ENCODE peak calls at places on chromosome 4, in five cellular contexts. One of them, this sample, is unnamed.

GRCh38 chr4:169383724-169384123 is 113.0 kb upstream of the SH3RF1 start:
- DNase-seq in pancreas: no peak
- DNase-seq in choroid plexus epithelial cell: peak; percentile 85
- DNase-seq in tibial nerve: no peak
- DNase-seq in AG09309: peak; percentile 94
- DNase-seq in this sample: no peak

GRCh38 chr4:81757706-81758105 is 286.0 kb upstream of the RASGEF1B start:
- DNase-seq in pancreas: no peak
- DNase-seq in choroid plexus epithelial cell: no peak
- DNase-seq in tibial nerve: peak; percentile 7
- DNase-seq in AG09309: no peak
- DNase-seq in this sample: no peak

GRCh38 chr4:41437264-41437566 is 100.7 kb upstream of the LIMCH1 start:
- DNase-seq in pancreas: no peak
- DNase-seq in choroid plexus epithelial cell: no peak
- DNase-seq in tibial nerve: no peak
- DNase-seq in AG09309: no peak
- DNase-seq in this sample: no peak

GRCh38 chr4:2062808-2063524 is 3.8 kb downstream of the NAT8L start:
- DNase-seq in pancreas: peak; percentile 63
- DNase-seq in choroid plexus epithelial cell: no peak
- DNase-seq in tibial nerve: no peak
- DNase-seq in AG09309: no peak
- DNase-seq in this sample: peak; percentile 38

GRCh38 chr4:83947811-83948210 is 411.9 kb downstream of the GPAT3 start:
- DNase-seq in pancreas: no peak
- DNase-seq in choroid plexus epithelial cell: no peak
- DNase-seq in tibial nerve: no peak
- DNase-seq in AG09309: no peak
- DNase-seq in this sample: no peak

GRCh38 chr4:52907510-52907909 is 45.4 kb downstream of the RASL11B start:
- DNase-seq in pancreas: no peak
- DNase-seq in choroid plexus epithelial cell: no peak
- DNase-seq in tibial nerve: no peak
- DNase-seq in AG09309: no peak
- DNase-seq in this sample: no peak

GRCh38 chr4:180828455-180829018 is 1414.7 kb upstream of the TENM3 start:
- DNase-seq in pancreas: no peak
- DNase-seq in choroid plexus epithelial cell: peak; percentile 88
- DNase-seq in tibial nerve: peak; percentile 59
- DNase-seq in AG09309: peak; percentile 57
- DNase-seq in this sample: no peak

GRCh38 chr4:22515145-22515887 is 550 bp downstream of the ADGRA3 start:
- DNase-seq in pancreas: peak; percentile 82
- DNase-seq in choroid plexus epithelial cell: peak; percentile 72
- DNase-seq in tibial nerve: peak; percentile 50
- DNase-seq in AG09309: no peak
- DNase-seq in this sample: no peak

GRCh38 chr4:87420431-87420830 is 1.9 kb upstream of the NUDT9 start:
- DNase-seq in pancreas: no peak
- DNase-seq in choroid plexus epithelial cell: no peak
- DNase-seq in tibial nerve: no peak
- DNase-seq in AG09309: no peak
- DNase-seq in this sample: no peak

GRCh38 chr4:161003418-161004057 is 1160.3 kb downstream of the FSTL5 start:
- DNase-seq in pancreas: no peak
- DNase-seq in choroid plexus epithelial cell: no peak
- DNase-seq in tibial nerve: no peak
- DNase-seq in AG09309: no peak
- DNase-seq in this sample: no peak

GRCh38 chr4:24382381-24382780 is 202.0 kb downstream of the DHX15 start:
- DNase-seq in pancreas: no peak
- DNase-seq in choroid plexus epithelial cell: no peak
- DNase-seq in tibial nerve: no peak
- DNase-seq in AG09309: no peak
- DNase-seq in this sample: no peak

GRCh38 chr4:63296773-63297172 is 1112.5 kb downstream of the TECRL start:
- DNase-seq in pancreas: no peak
- DNase-seq in choroid plexus epithelial cell: peak; percentile 7
- DNase-seq in tibial nerve: no peak
- DNase-seq in AG09309: no peak
- DNase-seq in this sample: no peak
- TF ChIP-seq CTCF in pancreas: no peak
- TF ChIP-seq CTCF in choroid plexus epithelial cell: no peak
- TF ChIP-seq CTCF in tibial nerve: no peak
- TF ChIP-seq CTCF in AG09309: no peak
- TF ChIP-seq CTCF in this sample: no peak

DNA sequence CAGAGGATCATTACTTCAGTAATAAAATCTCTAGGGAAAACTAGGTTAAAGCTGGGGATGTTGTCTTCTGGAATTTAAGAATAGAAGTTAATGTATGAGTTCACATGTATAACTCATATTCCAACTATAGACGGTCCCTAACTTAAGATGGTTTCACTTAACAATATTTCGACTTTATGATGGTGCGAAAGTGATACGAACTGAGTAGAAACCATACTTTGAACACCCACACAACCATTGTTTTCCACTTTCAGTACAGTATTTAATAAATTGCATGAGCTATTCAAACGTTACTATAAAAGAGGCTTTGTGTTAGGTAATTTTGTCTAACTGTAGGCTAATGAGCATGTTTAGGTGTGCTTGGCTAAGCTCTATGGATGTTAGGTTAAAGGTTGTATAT is 38.7 kb downstream of the CCSER1 start:
- DNase-seq in pancreas: no peak
- DNase-seq in choroid plexus epithelial cell: no peak
- DNase-seq in tibial nerve: no peak
- DNase-seq in AG09309: no peak
- DNase-seq in this sample: no peak
- TF ChIP-seq CTCF in pancreas: no peak
- TF ChIP-seq CTCF in choroid plexus epithelial cell: no peak
- TF ChIP-seq CTCF in tibial nerve: no peak
- TF ChIP-seq CTCF in AG09309: no peak
- TF ChIP-seq CTCF in this sample: no peak

DNA sequence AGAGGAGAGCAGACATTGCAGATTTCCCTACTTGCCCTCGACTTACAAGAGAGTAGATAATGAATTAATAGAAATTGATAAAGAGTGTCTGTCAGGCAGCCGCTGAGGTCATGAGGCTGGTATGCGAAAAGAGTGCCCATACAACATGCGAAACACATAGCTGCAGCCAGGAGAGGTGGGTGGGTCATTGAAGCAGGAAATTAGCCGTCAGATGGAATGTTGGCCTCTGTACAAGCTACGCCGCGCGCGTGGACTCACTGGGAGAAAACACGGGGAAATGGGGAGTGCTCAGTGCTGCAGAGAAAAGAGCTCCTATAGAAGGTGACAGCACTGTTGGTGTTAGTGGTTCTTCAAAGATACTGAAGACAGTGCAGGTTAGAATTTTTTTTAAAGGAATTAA is 125.1 kb downstream of the RAPGEF2 start:
- DNase-seq in pancreas: peak; percentile 69
- DNase-seq in choroid plexus epithelial cell: peak; percentile 94
- DNase-seq in tibial nerve: peak; percentile 48
- DNase-seq in AG09309: no peak
- DNase-seq in this sample: no peak
- TF ChIP-seq CTCF in pancreas: no peak
- TF ChIP-seq CTCF in choroid plexus epithelial cell: peak; percentile 53
- TF ChIP-seq CTCF in tibial nerve: no peak
- TF ChIP-seq CTCF in AG09309: peak; percentile 9
- TF ChIP-seq CTCF in this sample: no peak

GRCh38 chr4:6701371-6701770 is 7.7 kb downstream of the S100P start:
- DNase-seq in pancreas: no peak
- DNase-seq in choroid plexus epithelial cell: no peak
- DNase-seq in tibial nerve: no peak
- DNase-seq in AG09309: no peak
- DNase-seq in this sample: no peak
- TF ChIP-seq CTCF in pancreas: no peak
- TF ChIP-seq CTCF in choroid plexus epithelial cell: peak; percentile 40
- TF ChIP-seq CTCF in tibial nerve: no peak
- TF ChIP-seq CTCF in AG09309: peak; percentile 33
- TF ChIP-seq CTCF in this sample: peak; percentile 37

DNA sequence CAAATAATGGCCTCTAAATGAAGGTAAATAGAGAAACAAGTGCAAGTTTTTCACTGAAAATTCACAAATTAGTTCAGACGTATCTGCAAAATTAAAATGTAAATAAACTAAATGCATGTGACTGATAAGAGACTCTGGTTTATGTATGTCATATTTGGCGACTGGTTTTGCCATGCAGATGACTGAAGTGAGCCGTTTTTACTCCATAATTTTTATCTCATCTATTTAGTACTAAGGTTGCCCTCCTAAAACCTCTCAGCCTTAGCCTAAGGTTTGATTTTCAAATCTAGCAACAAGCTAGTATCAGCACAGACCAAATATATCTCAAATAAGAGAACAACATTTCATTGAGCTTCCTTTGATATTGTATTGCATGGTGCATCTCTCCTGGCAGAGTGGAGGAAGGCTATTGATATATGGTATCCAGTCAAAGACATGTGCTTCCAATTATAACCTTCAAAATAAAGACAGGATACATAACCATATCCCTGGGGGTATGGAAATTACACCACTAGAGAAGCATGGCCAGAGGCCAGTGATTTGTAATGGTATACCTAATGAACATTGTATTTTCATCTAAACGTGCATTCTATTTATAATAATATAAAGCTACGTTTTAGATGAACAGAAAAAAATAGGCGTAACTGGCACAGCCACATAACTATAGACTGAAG is 392.7 kb upstream of the INTU start:
- DNase-seq in pancreas: no peak
- DNase-seq in choroid plexus epithelial cell: no peak
- DNase-seq in tibial nerve: no peak
- DNase-seq in AG09309: no peak
- DNase-seq in this sample: no peak
- TF ChIP-seq CTCF in pancreas: no peak
- TF ChIP-seq CTCF in choroid plexus epithelial cell: no peak
- TF ChIP-seq CTCF in tibial nerve: no peak
- TF ChIP-seq CTCF in AG09309: no peak
- TF ChIP-seq CTCF in this sample: no peak